ENCODE peak calls at places on chromosomes 7 and 10, in nine cellular contexts. One of them, this sample, is unnamed.

GRCh38 chr7:150412518-150413247 is 33.6 kb downstream of the ZNF775 start:
- DNase-seq in mesendoderm: no peak
- DNase-seq in effector memory CD4-positive, alpha-beta T cell: no peak
- DNase-seq in cardiac muscle cell: no peak
- DNase-seq in lung: no peak
- DNase-seq in GM23248: no peak
- DNase-seq in spleen: no peak
- DNase-seq in fibroblast of lung: no peak
- DNase-seq in colonic mucosa: no peak
- DNase-seq in this sample: no peak

GRCh38 chr10:114779803-114780609 is 41.6 kb upstream of the FHIP2A start:
- DNase-seq in mesendoderm: peak; percentile 5
- DNase-seq in effector memory CD4-positive, alpha-beta T cell: no peak
- DNase-seq in cardiac muscle cell: peak; percentile 81
- DNase-seq in lung: no peak
- DNase-seq in GM23248: peak; percentile 72
- DNase-seq in spleen: no peak
- DNase-seq in fibroblast of lung: peak; percentile 94
- DNase-seq in colonic mucosa: peak; percentile 39
- DNase-seq in this sample: no peak

GRCh38 chr10:100579261-100579660 is 43.5 kb downstream of the HIF1AN start:
- DNase-seq in mesendoderm: no peak
- DNase-seq in effector memory CD4-positive, alpha-beta T cell: no peak
- DNase-seq in cardiac muscle cell: no peak
- DNase-seq in lung: no peak
- DNase-seq in GM23248: no peak
- DNase-seq in spleen: no peak
- DNase-seq in fibroblast of lung: no peak
- DNase-seq in colonic mucosa: no peak
- DNase-seq in this sample: no peak

GRCh38 chr10:126212653-126213052 is 175.6 kb downstream of the ADAM12 start:
- DNase-seq in mesendoderm: no peak
- DNase-seq in effector memory CD4-positive, alpha-beta T cell: no peak
- DNase-seq in cardiac muscle cell: no peak
- DNase-seq in lung: no peak
- DNase-seq in GM23248: no peak
- DNase-seq in spleen: no peak
- DNase-seq in fibroblast of lung: no peak
- DNase-seq in colonic mucosa: no peak
- DNase-seq in this sample: no peak

GRCh38 chr7:78232806-78233205 is 434.2 kb downstream of the PHTF2 start:
- DNase-seq in mesendoderm: no peak
- DNase-seq in effector memory CD4-positive, alpha-beta T cell: no peak
- DNase-seq in cardiac muscle cell: no peak
- DNase-seq in lung: no peak
- DNase-seq in GM23248: peak; percentile 70
- DNase-seq in spleen: no peak
- DNase-seq in fibroblast of lung: no peak
- DNase-seq in colonic mucosa: no peak
- DNase-seq in this sample: no peak

GRCh38 chr7:945556-946255 is 8.8 kb downstream of the ADAP1 start:
- DNase-seq in mesendoderm: peak; percentile 87
- DNase-seq in effector memory CD4-positive, alpha-beta T cell: no peak
- DNase-seq in cardiac muscle cell: no peak
- DNase-seq in lung: peak; percentile 90
- DNase-seq in GM23248: no peak
- DNase-seq in spleen: peak; percentile 74
- DNase-seq in fibroblast of lung: no peak
- DNase-seq in colonic mucosa: peak; percentile 97
- DNase-seq in this sample: no peak

GRCh38 chr7:112097524-112097923 is 108.7 kb downstream of the DOCK4 start:
- DNase-seq in mesendoderm: no peak
- DNase-seq in effector memory CD4-positive, alpha-beta T cell: no peak
- DNase-seq in cardiac muscle cell: no peak
- DNase-seq in lung: no peak
- DNase-seq in GM23248: no peak
- DNase-seq in spleen: no peak
- DNase-seq in fibroblast of lung: no peak
- DNase-seq in colonic mucosa: no peak
- DNase-seq in this sample: no peak

GRCh38 chr10:48450811-48451466 is 144.5 kb downstream of the MAPK8 start:
- DNase-seq in mesendoderm: no peak
- DNase-seq in effector memory CD4-positive, alpha-beta T cell: no peak
- DNase-seq in cardiac muscle cell: no peak
- DNase-seq in lung: peak; percentile 25
- DNase-seq in GM23248: no peak
- DNase-seq in spleen: peak; percentile 72
- DNase-seq in fibroblast of lung: no peak
- DNase-seq in colonic mucosa: no peak
- DNase-seq in this sample: no peak

GRCh38 chr7:17952387-17952786 is 12.1 kb upstream of the SNX13 start:
- DNase-seq in mesendoderm: no peak
- DNase-seq in effector memory CD4-positive, alpha-beta T cell: no peak
- DNase-seq in cardiac muscle cell: no peak
- DNase-seq in lung: no peak
- DNase-seq in GM23248: no peak
- DNase-seq in spleen: no peak
- DNase-seq in fibroblast of lung: no peak
- DNase-seq in colonic mucosa: no peak
- DNase-seq in this sample: no peak

GRCh38 chr7:6271091-6271658 is 1.2 kb downstream of the CYTH3 start:
- DNase-seq in mesendoderm: no peak
- DNase-seq in effector memory CD4-positive, alpha-beta T cell: no peak
- DNase-seq in cardiac muscle cell: peak; percentile 45
- DNase-seq in lung: peak; percentile 42
- DNase-seq in GM23248: peak; percentile 90
- DNase-seq in spleen: peak; percentile 80
- DNase-seq in fibroblast of lung: peak; percentile 62
- DNase-seq in colonic mucosa: peak; percentile 61
- DNase-seq in this sample: peak; percentile 48

DNA sequence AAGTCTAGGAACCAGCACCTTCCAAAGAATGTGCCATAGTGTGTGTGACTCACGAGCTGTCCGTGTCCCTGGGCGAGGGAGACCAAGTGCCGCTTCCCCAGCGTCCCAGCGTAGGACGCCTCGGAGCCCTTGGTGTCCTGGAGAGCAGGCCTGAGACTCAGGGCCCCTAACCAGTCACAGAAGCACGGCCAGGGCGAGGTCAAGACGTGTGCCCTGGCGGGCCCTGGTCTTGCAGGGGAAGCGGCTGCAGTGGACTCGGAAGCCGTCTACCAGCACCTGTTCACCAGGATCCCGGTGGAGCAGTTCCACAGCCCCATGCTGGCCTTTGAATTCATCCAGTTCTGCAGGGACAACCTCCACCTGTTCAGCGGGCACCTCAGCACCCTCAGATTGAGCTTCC is 10.6 kb downstream of the AP5Z1 start:
- DNase-seq in mesendoderm: no peak
- DNase-seq in effector memory CD4-positive, alpha-beta T cell: no peak
- DNase-seq in cardiac muscle cell: no peak
- DNase-seq in lung: no peak
- DNase-seq in GM23248: no peak
- DNase-seq in spleen: peak; percentile 71
- DNase-seq in fibroblast of lung: no peak
- DNase-seq in colonic mucosa: no peak
- DNase-seq in this sample: no peak
- H3K36me3 ChIP-seq in mesendoderm: no peaks in the 10 kb centered on the region
- H3K36me3 ChIP-seq in effector memory CD4-positive, alpha-beta T cell: peaks cover 98% of the 10 kb centered on the region
- H3K36me3 ChIP-seq in cardiac muscle cell: peaks cover 9% of the 10 kb centered on the region
- H3K36me3 ChIP-seq in lung: peaks cover 95% of the 10 kb centered on the region
- H3K36me3 ChIP-seq in GM23248: peaks cover 8% of the 10 kb centered on the region
- H3K36me3 ChIP-seq in spleen: peaks cover 98% of the 10 kb centered on the region
- H3K36me3 ChIP-seq in fibroblast of lung: peaks cover 50% of the 10 kb centered on the region
- H3K36me3 ChIP-seq in colonic mucosa: peaks cover 8% of the 10 kb centered on the region
- H3K36me3 ChIP-seq in this sample: peaks cover 75% of the 10 kb centered on the region

DNA sequence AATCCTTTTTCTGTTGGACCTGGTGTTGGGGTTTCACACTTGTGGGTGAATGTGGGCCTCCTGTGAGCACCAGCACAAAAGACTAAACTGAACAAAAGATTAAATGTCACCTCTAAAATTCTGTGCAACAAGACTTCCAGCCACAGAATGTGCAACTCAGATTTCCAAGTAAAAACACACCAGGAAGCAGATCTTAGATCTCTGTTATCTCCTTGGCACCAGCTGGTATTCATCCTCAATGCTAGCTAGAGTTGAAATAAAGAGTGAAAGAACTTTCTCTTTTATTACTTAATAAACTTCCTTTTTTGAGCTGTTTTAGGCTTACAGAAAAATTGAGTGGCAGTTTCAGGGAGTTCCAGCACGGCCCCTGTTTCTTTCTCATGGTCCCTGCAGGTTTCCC is 40.2 kb downstream of the EGFR start:
- DNase-seq in mesendoderm: no peak
- DNase-seq in effector memory CD4-positive, alpha-beta T cell: no peak
- DNase-seq in cardiac muscle cell: no peak
- DNase-seq in lung: no peak
- DNase-seq in GM23248: no peak
- DNase-seq in spleen: no peak
- DNase-seq in fibroblast of lung: no peak
- DNase-seq in colonic mucosa: no peak
- DNase-seq in this sample: no peak
- H3K27ac ChIP-seq in mesendoderm: no peak overlapping the region
- H3K27ac ChIP-seq in effector memory CD4-positive, alpha-beta T cell: no peak overlapping the region
- H3K27ac ChIP-seq in cardiac muscle cell: no peak overlapping the region
- H3K27ac ChIP-seq in lung: no peak overlapping the region
- H3K27ac ChIP-seq in GM23248: no peak overlapping the region
- H3K27ac ChIP-seq in spleen: no peak overlapping the region
- H3K27ac ChIP-seq in fibroblast of lung: no peak overlapping the region
- H3K27ac ChIP-seq in colonic mucosa: no peak overlapping the region
- H3K27ac ChIP-seq in this sample: no peak overlapping the region

DNA sequence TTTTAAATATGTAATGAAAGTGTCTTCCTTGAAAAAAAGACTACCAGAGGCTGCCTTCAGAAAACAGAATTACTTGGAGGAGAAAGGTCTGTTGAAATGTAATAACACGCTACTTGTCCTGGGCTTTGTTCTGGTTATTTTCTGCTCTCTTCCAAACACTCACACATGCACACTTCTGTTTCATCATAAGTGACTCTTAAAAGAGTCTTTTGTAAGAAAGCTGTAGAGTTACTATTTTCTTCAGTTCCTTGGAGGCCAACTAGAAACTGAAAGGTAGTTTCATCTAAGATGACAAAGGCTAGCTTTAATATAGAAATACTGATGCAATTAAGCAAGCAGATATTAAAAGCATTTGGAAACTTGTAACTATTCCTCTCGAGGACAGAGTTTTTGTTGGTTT is 39.1 kb downstream of the TASOR2 start:
- DNase-seq in mesendoderm: no peak
- DNase-seq in effector memory CD4-positive, alpha-beta T cell: no peak
- DNase-seq in cardiac muscle cell: no peak
- DNase-seq in lung: no peak
- DNase-seq in GM23248: no peak
- DNase-seq in spleen: no peak
- DNase-seq in fibroblast of lung: no peak
- DNase-seq in colonic mucosa: no peak
- DNase-seq in this sample: no peak
- H3K36me3 ChIP-seq in mesendoderm: peaks cover 4% of the 10 kb centered on the region
- H3K36me3 ChIP-seq in effector memory CD4-positive, alpha-beta T cell: peaks cover 17% of the 10 kb centered on the region
- H3K36me3 ChIP-seq in cardiac muscle cell: peaks cover 13% of the 10 kb centered on the region
- H3K36me3 ChIP-seq in lung: peaks cover 5% of the 10 kb centered on the region
- H3K36me3 ChIP-seq in GM23248: peaks cover 33% of the 10 kb centered on the region
- H3K36me3 ChIP-seq in spleen: peaks cover 22% of the 10 kb centered on the region
- H3K36me3 ChIP-seq in fibroblast of lung: peaks cover 2% of the 10 kb centered on the region
- H3K36me3 ChIP-seq in colonic mucosa: no peaks in the 10 kb centered on the region
- H3K36me3 ChIP-seq in this sample: peaks cover 34% of the 10 kb centered on the region

GRCh38 chr10:86815035-86815617 is 58.7 kb downstream of the BMPR1A start:
- DNase-seq in mesendoderm: no peak
- DNase-seq in effector memory CD4-positive, alpha-beta T cell: no peak
- DNase-seq in cardiac muscle cell: peak; percentile 62
- DNase-seq in lung: no peak
- DNase-seq in GM23248: peak; percentile 69
- DNase-seq in spleen: no peak
- DNase-seq in fibroblast of lung: peak; percentile 55
- DNase-seq in colonic mucosa: no peak
- DNase-seq in this sample: no peak
- H3K27ac ChIP-seq in mesendoderm: no peak overlapping the region
- H3K27ac ChIP-seq in effector memory CD4-positive, alpha-beta T cell: no peak overlapping the region
- H3K27ac ChIP-seq in cardiac muscle cell: peak overlapping the region; percentile 63
- H3K27ac ChIP-seq in lung: peak overlapping the region; percentile 17
- H3K27ac ChIP-seq in GM23248: peak overlapping the region; percentile 25
- H3K27ac ChIP-seq in spleen: no peak overlapping the region
- H3K27ac ChIP-seq in fibroblast of lung: no peak overlapping the region
- H3K27ac ChIP-seq in colonic mucosa: peak overlapping the region; percentile 5
- H3K27ac ChIP-seq in this sample: no peak overlapping the region

GRCh38 chr10:79229081-79229541 is 118.2 kb upstream of the PPIF start:
- DNase-seq in mesendoderm: peak; percentile 86
- DNase-seq in effector memory CD4-positive, alpha-beta T cell: no peak
- DNase-seq in cardiac muscle cell: no peak
- DNase-seq in lung: no peak
- DNase-seq in GM23248: no peak
- DNase-seq in spleen: no peak
- DNase-seq in fibroblast of lung: no peak
- DNase-seq in colonic mucosa: no peak
- DNase-seq in this sample: no peak
- H3K36me3 ChIP-seq in mesendoderm: peaks cover 2% of the 10 kb centered on the region
- H3K36me3 ChIP-seq in effector memory CD4-positive, alpha-beta T cell: no peaks in the 10 kb centered on the region
- H3K36me3 ChIP-seq in cardiac muscle cell: peaks cover 27% of the 10 kb centered on the region
- H3K36me3 ChIP-seq in lung: peaks cover 12% of the 10 kb centered on the region
- H3K36me3 ChIP-seq in GM23248: peaks cover 19% of the 10 kb centered on the region
- H3K36me3 ChIP-seq in spleen: no peaks in the 10 kb centered on the region
- H3K36me3 ChIP-seq in fibroblast of lung: peaks cover 16% of the 10 kb centered on the region
- H3K36me3 ChIP-seq in colonic mucosa: no peaks in the 10 kb centered on the region
- H3K36me3 ChIP-seq in this sample: no peaks in the 10 kb centered on the region

GRCh38 chr7:137903382-137904169 is 56.8 kb upstream of the DGKI start:
- DNase-seq in mesendoderm: peak; percentile 81
- DNase-seq in effector memory CD4-positive, alpha-beta T cell: peak; percentile 25
- DNase-seq in cardiac muscle cell: peak; percentile 80
- DNase-seq in lung: peak; percentile 69
- DNase-seq in GM23248: peak; percentile 80
- DNase-seq in spleen: peak; percentile 78
- DNase-seq in fibroblast of lung: peak; percentile 83
- DNase-seq in colonic mucosa: peak; percentile 68
- DNase-seq in this sample: peak; percentile 71
- H3K27ac ChIP-seq in mesendoderm: no peak overlapping the region
- H3K27ac ChIP-seq in effector memory CD4-positive, alpha-beta T cell: no peak overlapping the region
- H3K27ac ChIP-seq in cardiac muscle cell: peak overlapping the region; percentile 53
- H3K27ac ChIP-seq in lung: no peak overlapping the region
- H3K27ac ChIP-seq in GM23248: peak overlapping the region; percentile 17
- H3K27ac ChIP-seq in spleen: no peak overlapping the region
- H3K27ac ChIP-seq in fibroblast of lung: no peak overlapping the region
- H3K27ac ChIP-seq in colonic mucosa: no peak overlapping the region
- H3K27ac ChIP-seq in this sample: no peak overlapping the region

DNA sequence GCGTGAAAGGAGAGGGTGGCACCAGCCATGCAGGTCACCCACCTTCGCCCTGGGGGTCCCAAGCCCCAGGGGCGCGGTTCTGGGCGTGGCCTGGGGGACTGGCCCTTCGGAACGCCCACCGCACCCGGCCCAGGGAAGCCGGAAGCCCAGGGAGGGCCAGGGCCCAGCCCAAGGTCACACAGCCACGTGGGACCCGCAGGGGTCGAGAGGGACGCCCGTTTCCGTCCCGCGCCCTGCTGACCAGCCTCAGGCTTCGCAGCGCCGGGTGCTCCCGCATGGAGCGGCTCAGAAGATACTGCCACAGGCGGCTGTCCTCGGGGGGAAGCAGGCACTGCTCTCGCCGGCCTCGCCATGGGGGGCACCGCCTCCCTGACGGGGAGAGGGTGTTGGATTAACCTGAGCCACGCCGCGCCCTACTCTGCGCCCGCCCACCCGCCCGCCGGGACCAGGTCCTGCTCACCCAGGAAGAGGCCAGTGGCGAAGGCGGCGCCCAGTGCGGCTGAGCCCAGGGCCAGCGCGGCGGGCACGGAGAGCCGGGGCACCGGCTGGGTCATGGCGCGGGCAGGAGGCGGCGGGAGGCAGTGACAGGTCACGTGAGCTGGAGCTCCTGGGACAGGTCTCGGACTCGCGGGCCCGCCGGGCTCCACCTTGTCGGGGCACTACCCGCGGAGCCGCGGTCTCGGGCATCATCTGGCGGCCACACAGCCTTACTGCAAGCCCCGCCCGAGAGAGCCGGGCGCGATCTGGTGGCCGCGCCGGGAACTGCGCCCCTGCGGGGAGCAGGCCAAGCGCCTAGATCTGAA is at the start of gene COMTD1:
- DNase-seq in mesendoderm: peak; percentile 96
- DNase-seq in effector memory CD4-positive, alpha-beta T cell: peak; percentile 87
- DNase-seq in cardiac muscle cell: peak; percentile 91
- DNase-seq in lung: peak; percentile 94
- DNase-seq in GM23248: peak; percentile 93
- DNase-seq in spleen: peak; percentile 100
- DNase-seq in fibroblast of lung: peak; percentile 82
- DNase-seq in colonic mucosa: peak; percentile 96
- DNase-seq in this sample: peak; percentile 95
- H3K36me3 ChIP-seq in mesendoderm: peaks cover 10% of the 10 kb centered on the region
- H3K36me3 ChIP-seq in effector memory CD4-positive, alpha-beta T cell: peaks cover 14% of the 10 kb centered on the region
- H3K36me3 ChIP-seq in cardiac muscle cell: peaks cover 12% of the 10 kb centered on the region
- H3K36me3 ChIP-seq in lung: peaks cover 15% of the 10 kb centered on the region
- H3K36me3 ChIP-seq in GM23248: peaks cover 12% of the 10 kb centered on the region
- H3K36me3 ChIP-seq in spleen: peaks cover 7% of the 10 kb centered on the region
- H3K36me3 ChIP-seq in fibroblast of lung: peaks cover 9% of the 10 kb centered on the region
- H3K36me3 ChIP-seq in colonic mucosa: peaks cover 5% of the 10 kb centered on the region
- H3K36me3 ChIP-seq in this sample: peaks cover 12% of the 10 kb centered on the region

This sample was measured in CD4-positive, alpha-beta memory T cell.